ENCODE peak calls at places on chromosomes 11 and 22, in seven cellular contexts. One of them, this sample, is unnamed.

GRCh38 chr11:96033054-96033453 is 109.1 kb upstream of the MTMR2 start:
- DNase-seq in substantia nigra: no peak
- DNase-seq in H1: no peak
- DNase-seq in ovary: no peak
- DNase-seq in OCI-LY7: no peak
- DNase-seq in coronary artery: no peak
- DNase-seq in cardiac muscle cell: peak
- DNase-seq in this sample: no peak

GRCh38 chr11:45146072-45147016 is at the start of gene PRDM11:
- DNase-seq in substantia nigra: no peak
- DNase-seq in coronary artery: peak
- DNase-seq in OCI-LY7: peak
- DNase-seq in H1: peak
- DNase-seq in cardiac muscle cell: peak
- DNase-seq in ovary: peak
- DNase-seq in this sample: peak

GRCh38 chr11:48538991-48539390 is 50.4 kb downstream of the OR4A47 start:
- DNase-seq in ovary: no peak
- DNase-seq in H1: no peak
- DNase-seq in substantia nigra: no peak
- DNase-seq in OCI-LY7: no peak
- DNase-seq in coronary artery: no peak
- DNase-seq in cardiac muscle cell: no peak
- DNase-seq in this sample: no peak

GRCh38 chr22:21593406-21594232 is 26.1 kb downstream of the UBE2L3 start:
- DNase-seq in coronary artery: no peak
- DNase-seq in ovary: no peak
- DNase-seq in OCI-LY7: no peak
- DNase-seq in H1: peak
- DNase-seq in substantia nigra: no peak
- DNase-seq in cardiac muscle cell: no peak
- DNase-seq in this sample: peak

GRCh38 chr11:2583605-2583958 is 116.2 kb downstream of the KCNQ1OT1 start:
- DNase-seq in coronary artery: no peak
- DNase-seq in ovary: no peak
- DNase-seq in H1: no peak
- DNase-seq in substantia nigra: no peak
- DNase-seq in cardiac muscle cell: no peak
- DNase-seq in OCI-LY7: no peak
- DNase-seq in this sample: no peak

GRCh38 chr22:32005453-32005852 is 37.6 kb upstream of the SLC5A1 start:
- DNase-seq in substantia nigra: no peak
- DNase-seq in OCI-LY7: no peak
- DNase-seq in H1: no peak
- DNase-seq in cardiac muscle cell: peak
- DNase-seq in coronary artery: no peak
- DNase-seq in ovary: no peak
- DNase-seq in this sample: no peak

GRCh38 chr22:22616636-22617035 is 27.8 kb upstream of the GGTLC2 start:
- DNase-seq in cardiac muscle cell: no peak
- DNase-seq in H1: no peak
- DNase-seq in substantia nigra: no peak
- DNase-seq in ovary: no peak
- DNase-seq in coronary artery: no peak
- DNase-seq in OCI-LY7: peak
- DNase-seq in this sample: no peak

GRCh38 chr11:62132188-62132587 is 8.4 kb downstream of the INCENP start:
- DNase-seq in H1: no peak
- DNase-seq in substantia nigra: no peak
- DNase-seq in OCI-LY7: no peak
- DNase-seq in ovary: no peak
- DNase-seq in cardiac muscle cell: no peak
- DNase-seq in coronary artery: no peak
- DNase-seq in this sample: no peak

GRCh38 chr11:113932788-113933187 is 28.2 kb downstream of the HTR3B start:
- DNase-seq in cardiac muscle cell: no peak
- DNase-seq in OCI-LY7: no peak
- DNase-seq in ovary: no peak
- DNase-seq in H1: no peak
- DNase-seq in substantia nigra: no peak
- DNase-seq in coronary artery: no peak
- DNase-seq in this sample: no peak

GRCh38 chr11:68146704-68147474 is 25.7 kb upstream of the CHKA start:
- DNase-seq in substantia nigra: no peak
- DNase-seq in OCI-LY7: no peak
- DNase-seq in cardiac muscle cell: peak
- DNase-seq in coronary artery: no peak
- DNase-seq in ovary: no peak
- DNase-seq in H1: no peak
- DNase-seq in this sample: peak

GRCh38 chr11:119721129-119722120 is 7.6 kb downstream of the NECTIN1 start:
- DNase-seq in cardiac muscle cell: no peak
- DNase-seq in coronary artery: no peak
- DNase-seq in ovary: no peak
- DNase-seq in substantia nigra: no peak
- DNase-seq in H1: peak
- DNase-seq in OCI-LY7: no peak
- DNase-seq in this sample: peak

GRCh38 chr11:69801513-69802335 is 17.5 kb downstream of the FGF3 start:
- DNase-seq in coronary artery: no peak
- DNase-seq in H1: peak
- DNase-seq in substantia nigra: no peak
- DNase-seq in cardiac muscle cell: peak
- DNase-seq in ovary: no peak
- DNase-seq in OCI-LY7: peak
- DNase-seq in this sample: peak

GRCh38 chr11:92702771-92703170 is 266.7 kb upstream of the MTNR1B start:
- DNase-seq in ovary: no peak
- DNase-seq in OCI-LY7: no peak
- DNase-seq in cardiac muscle cell: peak
- DNase-seq in substantia nigra: no peak
- DNase-seq in H1: no peak
- DNase-seq in coronary artery: no peak
- DNase-seq in this sample: no peak

GRCh38 chr11:8202428-8203160 is 33.8 kb upstream of the RIC3 start:
- DNase-seq in cardiac muscle cell: no peak
- DNase-seq in H1: peak
- DNase-seq in coronary artery: peak
- DNase-seq in ovary: no peak
- DNase-seq in OCI-LY7: no peak
- DNase-seq in substantia nigra: no peak
- DNase-seq in this sample: no peak

GRCh38 chr11:57530215-57530595 is 349 bp downstream of the TIMM10 start:
- DNase-seq in substantia nigra: no peak
- DNase-seq in OCI-LY7: peak
- DNase-seq in ovary: no peak
- DNase-seq in H1: no peak
- DNase-seq in cardiac muscle cell: no peak
- DNase-seq in coronary artery: no peak
- DNase-seq in this sample: no peak

GRCh38 chr22:17431179-17431578 is 61.9 kb downstream of the CECR2 start:
- DNase-seq in coronary artery: no peak
- DNase-seq in H1: no peak
- DNase-seq in ovary: no peak
- DNase-seq in cardiac muscle cell: no peak
- DNase-seq in OCI-LY7: no peak
- DNase-seq in substantia nigra: no peak
- DNase-seq in this sample: no peak

GRCh38 chr11:44036811-44037657 is 10.7 kb upstream of the ACCSL start:
- DNase-seq in coronary artery: peak
- DNase-seq in OCI-LY7: peak
- DNase-seq in cardiac muscle cell: peak
- DNase-seq in substantia nigra: peak
- DNase-seq in H1: peak
- DNase-seq in ovary: peak
- DNase-seq in this sample: peak

GRCh38 chr11:3835752-3836151 is 5.0 kb downstream of the RHOG start:
- DNase-seq in substantia nigra: no peak
- DNase-seq in ovary: no peak
- DNase-seq in coronary artery: no peak
- DNase-seq in H1: no peak
- DNase-seq in OCI-LY7: no peak
- DNase-seq in cardiac muscle cell: no peak
- DNase-seq in this sample: no peak

GRCh38 chr11:79060534-79060933 is 380.3 kb downstream of the TENM4 start:
- DNase-seq in ovary: no peak
- DNase-seq in H1: no peak
- DNase-seq in substantia nigra: no peak
- DNase-seq in coronary artery: no peak
- DNase-seq in OCI-LY7: no peak
- DNase-seq in cardiac muscle cell: no peak
- DNase-seq in this sample: no peak

GRCh38 chr11:14454861-14455632 is 44.6 kb downstream of the COPB1 start:
- DNase-seq in substantia nigra: no peak
- DNase-seq in H1: peak
- DNase-seq in cardiac muscle cell: peak
- DNase-seq in coronary artery: no peak
- DNase-seq in OCI-LY7: peak
- DNase-seq in ovary: no peak
- DNase-seq in this sample: no peak

GRCh38 chr11:11344045-11344444 is 9.0 kb downstream of the CSNK2A3 start:
- DNase-seq in cardiac muscle cell: no peak
- DNase-seq in coronary artery: no peak
- DNase-seq in H1: no peak
- DNase-seq in OCI-LY7: no peak
- DNase-seq in ovary: no peak
- DNase-seq in substantia nigra: no peak
- DNase-seq in this sample: no peak

DNA sequence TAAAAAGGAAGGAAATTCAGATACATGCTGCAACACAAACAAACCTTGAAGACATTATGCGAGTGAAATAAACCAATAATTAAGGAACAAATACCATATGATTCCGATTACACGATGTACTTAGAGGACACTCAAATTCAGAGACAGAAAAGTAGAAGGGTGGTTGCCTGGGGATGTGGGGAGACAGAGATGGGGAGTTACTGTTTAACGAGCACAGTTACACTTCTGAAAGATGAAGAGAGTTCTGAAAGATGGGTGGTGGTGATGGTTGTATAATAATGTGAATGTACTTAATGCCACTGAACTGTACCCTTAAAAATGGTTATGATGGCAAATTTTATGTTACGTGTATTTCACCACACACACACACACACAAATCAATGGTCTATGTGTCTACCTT is 14.7 kb downstream of the ZBTB44 start:
- DNase-seq in coronary artery: no peak
- DNase-seq in ovary: no peak
- DNase-seq in H1: no peak
- DNase-seq in substantia nigra: no peak
- DNase-seq in cardiac muscle cell: no peak
- DNase-seq in OCI-LY7: no peak
- DNase-seq in this sample: no peak
- H3K27ac ChIP-seq in coronary artery: no peak
- H3K27ac ChIP-seq in ovary: no peak
- H3K27ac ChIP-seq in H1: no peak
- H3K27ac ChIP-seq in substantia nigra: no peak
- H3K27ac ChIP-seq in cardiac muscle cell: no peak
- H3K27ac ChIP-seq in OCI-LY7: peak
- H3K27ac ChIP-seq in this sample: no peak

DNA sequence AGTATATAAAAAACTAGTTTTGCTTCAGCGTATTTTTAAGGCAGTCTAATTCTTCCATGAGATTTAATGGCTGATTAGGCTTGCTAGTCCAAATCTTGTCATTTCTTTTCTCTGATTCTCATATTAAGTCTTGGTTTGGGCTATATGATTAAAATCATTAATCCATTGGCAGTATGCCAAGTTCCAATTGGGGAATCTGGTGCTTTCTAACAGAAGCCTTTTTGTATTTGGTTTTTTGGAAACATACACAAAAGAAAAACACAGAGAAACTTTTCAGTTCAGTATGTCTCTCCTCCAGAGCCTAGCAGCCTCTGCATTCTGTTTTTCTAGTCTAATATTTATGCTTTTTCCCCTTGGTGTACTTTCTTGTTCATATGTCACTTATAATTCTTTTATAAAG is 37.9 kb downstream of the SWAP70 start:
- DNase-seq in coronary artery: no peak
- DNase-seq in H1: no peak
- DNase-seq in OCI-LY7: no peak
- DNase-seq in substantia nigra: no peak
- DNase-seq in cardiac muscle cell: no peak
- DNase-seq in ovary: no peak
- DNase-seq in this sample: no peak
- H3K27ac ChIP-seq in coronary artery: no peak
- H3K27ac ChIP-seq in H1: no peak
- H3K27ac ChIP-seq in OCI-LY7: peak
- H3K27ac ChIP-seq in substantia nigra: peak
- H3K27ac ChIP-seq in cardiac muscle cell: no peak
- H3K27ac ChIP-seq in ovary: no peak
- H3K27ac ChIP-seq in this sample: no peak

DNA sequence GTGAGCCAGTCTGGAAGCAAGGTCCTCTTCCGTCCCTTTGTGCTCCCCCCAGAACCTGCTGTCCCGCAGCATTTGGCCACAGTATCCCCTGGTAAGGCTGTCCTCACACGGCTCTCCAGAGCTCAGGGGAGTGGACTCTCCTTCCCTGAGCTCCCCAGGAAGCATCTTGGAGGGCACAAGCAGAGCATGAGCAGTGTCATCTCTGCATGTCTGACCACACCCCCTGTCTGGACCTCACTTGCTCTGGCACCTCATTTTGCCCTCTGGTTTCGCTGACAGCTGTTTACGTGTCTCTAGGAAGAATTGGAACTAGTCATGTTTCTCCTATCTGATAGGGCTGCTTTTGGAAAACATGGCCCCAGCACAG is 15.5 kb downstream of the DCPS start:
- DNase-seq in H1: no peak
- DNase-seq in substantia nigra: no peak
- DNase-seq in OCI-LY7: no peak
- DNase-seq in coronary artery: no peak
- DNase-seq in cardiac muscle cell: no peak
- DNase-seq in ovary: no peak
- DNase-seq in this sample: peak
- H3K27ac ChIP-seq in H1: no peak
- H3K27ac ChIP-seq in substantia nigra: no peak
- H3K27ac ChIP-seq in OCI-LY7: no peak
- H3K27ac ChIP-seq in coronary artery: peak
- H3K27ac ChIP-seq in cardiac muscle cell: no peak
- H3K27ac ChIP-seq in ovary: no peak
- H3K27ac ChIP-seq in this sample: peak

DNA sequence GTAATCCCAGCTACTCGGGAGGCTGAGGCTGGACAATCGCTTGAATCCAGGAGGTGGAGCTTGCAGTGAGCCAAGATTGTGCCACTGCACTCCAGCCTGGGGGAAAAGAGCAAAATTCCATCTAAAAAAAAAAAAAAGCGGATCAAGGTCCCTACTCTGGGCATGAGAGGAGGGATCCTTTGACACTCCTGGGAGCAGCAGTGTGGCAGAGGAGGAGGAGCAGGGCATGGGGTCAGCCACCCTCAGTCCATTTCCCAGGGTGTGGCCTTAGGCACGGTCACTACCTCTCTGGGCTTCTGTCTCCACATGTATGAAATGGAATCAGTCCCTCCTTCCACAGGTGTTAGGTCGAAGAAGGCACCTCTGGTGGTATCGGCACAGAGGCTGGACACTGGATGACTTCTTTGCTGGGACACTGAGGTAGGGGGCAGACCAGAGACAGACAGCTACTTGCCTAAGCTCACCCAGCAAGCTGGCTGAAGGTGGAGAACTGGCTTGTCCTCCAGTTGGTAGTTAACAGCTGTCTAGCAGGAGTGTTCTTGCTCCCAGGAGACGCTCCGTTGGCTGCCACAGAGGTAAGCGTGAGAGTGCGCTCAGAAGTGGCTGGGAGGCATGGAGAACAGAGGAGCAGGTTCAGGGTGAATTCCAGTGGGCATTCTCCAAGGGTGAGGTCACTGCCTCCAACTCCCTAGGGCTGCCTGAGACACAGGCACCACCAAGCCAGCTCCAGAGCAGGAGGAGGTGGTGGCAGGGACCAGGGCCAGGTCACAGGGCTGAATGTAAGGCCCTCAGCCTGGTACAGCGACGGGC is 19.6 kb downstream of the TXN2 start:
- DNase-seq in substantia nigra: no peak
- DNase-seq in cardiac muscle cell: peak
- DNase-seq in coronary artery: peak
- DNase-seq in OCI-LY7: no peak
- DNase-seq in ovary: no peak
- DNase-seq in H1: peak
- DNase-seq in this sample: peak
- H3K27ac ChIP-seq in substantia nigra: no peak
- H3K27ac ChIP-seq in cardiac muscle cell: peak
- H3K27ac ChIP-seq in coronary artery: peak
- H3K27ac ChIP-seq in OCI-LY7: no peak
- H3K27ac ChIP-seq in ovary: no peak
- H3K27ac ChIP-seq in H1: no peak
- H3K27ac ChIP-seq in this sample: peak

This sample was measured in SJCRH30.